ENCODE peak calls at places on chromosomes 5 and 9, in seven cellular contexts. G is IMR-90, S is H9, E is neuronal stem cell, Q is H1, I is mesendoderm, V is mesenchymal stem cell. H is an unnamed sample.

GRCh38 chr5:10352404-10353240 is 873 bp upstream of the MARCHF6 start:
- DNase-seq in G (peak), S (no peak), E (no peak), Q (no peak), I (peak), V (peak), H (no peak)

GRCh38 chr5:67209141-67209771 is 12.7 kb upstream of the CD180 start:
- DNase-seq in G (peak), S (peak), E (peak), Q (peak), I (peak), V (peak), H (peak)

GRCh38 chr5:115379622-115380344 is 83.3 kb upstream of the CCDC112 start:
- DNase-seq in G (no peak), S (no peak), E (no peak), Q (no peak), I (no peak), V (no peak), H (peak)

GRCh38 chr5:125006011-125006685 is 259.7 kb upstream of the ZNF608 start:
- DNase-seq in G (no peak), S (no peak), E (peak), Q (no peak), I (peak), V (no peak), H (no peak)

GRCh38 chr9:133760713-133761290 is 22.6 kb upstream of the SARDH start:
- DNase-seq in G (no peak), S (no peak), E (no peak), Q (no peak), I (no peak), V (no peak), H (no peak)

GRCh38 chr9:20623021-20623747 is 885 bp upstream of the MLLT3 start:
- DNase-seq in G (peak), S (no peak), E (peak), Q (no peak), I (peak), V (peak), H (no peak)

GRCh38 chr5:32153723-32154122 is 20.4 kb downstream of the GOLPH3 start:
- DNase-seq in G (peak), S (no peak), E (no peak), Q (no peak), I (no peak), V (peak), H (no peak)

GRCh38 chr9:94802795-94803194 is 76.3 kb downstream of the AOPEP start:
- DNase-seq in G (peak), S (no peak), E (no peak), Q (no peak), I (no peak), V (peak), H (no peak)

GRCh38 chr9:124257070-124257864 is 482 bp upstream of the NEK6 start:
- DNase-seq in G (no peak), S (no peak), E (no peak), Q (no peak), I (peak), V (peak), H (no peak)

GRCh38 chr9:120344230-120344629 is 235.7 kb downstream of the CDK5RAP2 start:
- DNase-seq in G (peak), S (no peak), E (no peak), Q (no peak), I (no peak), V (peak), H (peak)

GRCh38 chr9:114450833-114451706 is 54.2 kb downstream of the WHRN start:
- DNase-seq in G (no peak), S (no peak), E (no peak), Q (no peak), I (no peak), V (no peak), H (no peak)

GRCh38 chr9:126327016-126327749 is 554 bp downstream of the MVB12B start:
- DNase-seq in G (no peak), S (peak), E (no peak), Q (no peak), I (peak), V (no peak), H (no peak)

GRCh38 chr5:37668524-37669047 is 171.3 kb downstream of the GDNF start:
- DNase-seq in G (peak), S (no peak), E (no peak), Q (no peak), I (peak), V (peak), H (peak)

GRCh38 chr5:6717247-6717646 is 4.0 kb downstream of the TENT4A start:
- DNase-seq in G (no peak), S (no peak), E (no peak), Q (no peak), I (no peak), V (no peak), H (no peak)

GRCh38 chr5:179294891-179295777 is 50.1 kb downstream of the ADAMTS2 start:
- DNase-seq in G (no peak), S (no peak), E (no peak), Q (no peak), I (no peak), V (peak), H (no peak)

GRCh38 chr5:119032653-119033052 is 38.2 kb upstream of the DMXL1 start:
- DNase-seq in G (peak), S (no peak), E (no peak), Q (no peak), I (no peak), V (peak), H (no peak)

GRCh38 chr5:2149196-2149541 is 266.4 kb upstream of the IRX4 start:
- DNase-seq in G (no peak), S (peak), E (peak), Q (peak), I (peak), V (peak), H (peak)

DNA sequence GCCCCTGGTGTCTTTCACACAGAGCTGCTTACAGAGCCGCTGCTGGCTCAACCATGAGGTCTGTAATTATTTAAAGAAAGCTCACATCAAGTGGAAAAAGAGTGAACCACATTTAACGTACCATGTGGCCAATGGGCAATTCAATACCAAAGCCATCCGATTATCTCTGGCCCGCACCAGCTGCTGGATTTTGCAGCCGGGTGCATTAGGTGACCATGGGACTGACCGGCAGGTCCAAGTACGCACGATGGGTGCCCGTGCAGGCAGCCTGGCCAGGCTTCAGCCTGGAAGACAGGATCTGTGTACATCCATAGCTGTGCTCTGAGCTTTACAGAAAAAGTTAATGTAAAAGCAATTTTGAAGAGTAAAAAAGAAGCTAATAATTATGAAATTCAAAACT is 20.5 kb downstream of the PPARGC1B start:
- DNase-seq in G (no peak), S (no peak), E (no peak), Q (no peak), I (no peak), V (no peak), H (no peak)
- H3K4ac ChIP-seq in G (no peak), S (no peak), E (no peak), Q (no peak), I (no peak), V (no peak), H (no peak)

GRCh38 chr5:149664083-149664482 is 66.0 kb upstream of the PPARGC1B start:
- DNase-seq in G (no peak), S (no peak), E (no peak), Q (no peak), I (no peak), V (no peak), H (no peak)
- H3K4ac ChIP-seq in G (no peak), S (no peak), E (no peak), Q (no peak), I (no peak), V (no peak), H (no peak)

GRCh38 chr9:27437652-27438373 is 86.3 kb upstream of the IFNK start:
- DNase-seq in G (no peak), S (no peak), E (no peak), Q (no peak), I (no peak), V (no peak), H (no peak)
- H3K4ac ChIP-seq in G (no peak), S (no peak), E (no peak), Q (no peak), I (no peak), V (no peak), H (no peak)

DNA sequence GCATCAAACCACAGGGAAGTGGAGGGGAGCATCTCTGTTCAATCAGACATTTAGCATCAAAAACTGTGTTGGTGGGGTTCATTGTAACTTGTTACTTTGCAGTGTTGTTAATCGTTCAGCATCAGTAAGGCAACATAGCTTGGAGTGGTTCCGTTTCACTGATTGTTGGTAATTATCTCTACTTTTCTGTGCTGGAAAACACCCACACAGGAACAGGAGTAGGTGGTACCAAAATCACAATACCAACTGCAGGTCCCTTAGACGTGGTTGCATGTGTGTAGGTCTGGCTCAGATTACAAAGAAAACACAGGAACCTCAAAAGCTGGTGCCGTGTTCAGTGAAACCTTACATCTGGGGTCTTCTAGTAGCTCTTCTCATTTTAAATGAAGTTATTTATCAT is 146.9 kb downstream of the RNF180 start:
- DNase-seq in G (no peak), S (no peak), E (no peak), Q (no peak), I (no peak), V (no peak), H (no peak)
- H3K4ac ChIP-seq in G (no peak), S (no peak), E (no peak), Q (no peak), I (no peak), V (no peak), H (no peak)

GRCh38 chr5:142097681-142098080 is 10.9 kb upstream of the NDFIP1 start:
- DNase-seq in G (no peak), S (no peak), E (no peak), Q (no peak), I (peak), V (no peak), H (peak)

GRCh38 chr5:142096382-142096781 is 12.2 kb upstream of the NDFIP1 start:
- DNase-seq in G (peak), S (no peak), E (no peak), Q (no peak), I (no peak), V (no peak), H (no peak)

GRCh38 chr5:142100307-142100706 is 8.3 kb upstream of the NDFIP1 start:
- DNase-seq in G (no peak), S (no peak), E (no peak), Q (no peak), I (no peak), V (no peak), H (no peak)

GRCh38 chr5:142095651-142096330 is 12.8 kb upstream of the NDFIP1 start:
- DNase-seq in G (no peak), S (no peak), E (no peak), Q (no peak), I (no peak), V (no peak), H (no peak)

GRCh38 chr5:142098275-142098674 is 10.3 kb upstream of the NDFIP1 start:
- DNase-seq in G (no peak), S (no peak), E (no peak), Q (no peak), I (no peak), V (no peak), H (no peak)
- H3K4ac ChIP-seq in G (no peak), S (no peak), E (no peak), Q (no peak), I (no peak), V (no peak), H (no peak)

GRCh38 chr9:137369111-137369787 is 53.7 kb downstream of the EXD3 start:
- DNase-seq in G (no peak), S (peak), E (no peak), Q (no peak), I (no peak), V (no peak), H (no peak)

GRCh38 chr9:137371521-137371941 is 51.4 kb downstream of the EXD3 start:
- DNase-seq in G (no peak), S (no peak), E (no peak), Q (no peak), I (no peak), V (no peak), H (no peak)

GRCh38 chr9:137370865-137371520 is 52.0 kb downstream of the EXD3 start:
- DNase-seq in G (no peak), S (peak), E (peak), Q (no peak), I (no peak), V (no peak), H (no peak)

GRCh38 chr9:137368431-137369110 is 54.4 kb downstream of the EXD3 start:
- DNase-seq in G (no peak), S (peak), E (no peak), Q (no peak), I (no peak), V (no peak), H (no peak)

DNA sequence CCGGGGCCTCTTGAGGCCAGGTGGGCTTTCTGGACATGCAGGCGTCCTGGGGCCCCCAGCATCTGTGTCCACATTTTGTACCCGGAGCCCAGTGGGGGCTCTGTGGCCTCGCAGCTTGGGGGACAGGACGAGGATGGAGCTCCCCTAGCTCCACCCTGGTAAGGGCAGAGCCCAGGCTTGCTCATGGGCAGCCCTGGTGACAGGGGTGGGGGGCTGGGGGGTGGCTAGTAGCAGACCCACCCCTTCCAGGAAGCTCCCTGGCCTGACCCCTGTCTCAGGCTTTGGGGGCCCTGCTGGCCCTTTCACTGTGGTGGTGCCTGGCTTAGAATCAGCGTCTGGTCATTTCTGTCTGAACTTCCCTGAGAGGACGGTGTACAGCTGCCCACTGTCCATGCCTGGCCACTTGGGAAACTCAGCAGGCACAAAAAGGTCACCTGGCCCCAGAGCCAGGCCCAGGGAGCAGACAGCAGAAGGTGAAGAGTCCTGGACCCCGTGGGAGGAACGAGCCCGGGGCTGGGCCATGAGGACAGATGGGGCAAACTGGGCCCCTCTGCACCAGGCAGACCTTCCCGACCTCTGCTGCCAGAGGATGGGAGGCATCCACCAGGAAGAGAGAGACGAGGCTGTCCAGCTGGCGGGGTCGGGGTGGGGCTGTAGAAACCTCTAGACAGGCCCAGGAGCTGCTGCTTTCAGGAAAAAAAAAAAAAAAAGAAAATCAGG is 52.9 kb downstream of the EXD3 start:
- DNase-seq in G (no peak), S (no peak), E (no peak), Q (no peak), I (no peak), V (no peak), H (no peak)
- H3K4ac ChIP-seq in G (no peak), S (no peak), E (peak), Q (no peak), I (no peak), V (no peak), H (no peak)

GRCh38 chr9:27717991-27718390 is 144.7 kb upstream of the C9orf72 start:
- DNase-seq in G (no peak), S (no peak), E (no peak), Q (no peak), I (no peak), V (peak), H (no peak)
- H3K4ac ChIP-seq in G (no peak), S (no peak), E (no peak), Q (no peak), I (no peak), V (no peak), H (no peak)